ENCODE peak calls at places on chromosomes 11 and 22, in ten cellular contexts. G, Y, E, W, R, A, P, N, O and S are unnamed samples. For H3K4me1 and H3K36me3, the result is how much of the 10 kb centered on the place peaks cover.

GRCh38 chr11:70661763-70662501 is 263.6 kb downstream of the CTTN start:
- DNase-seq in G (peak), Y (no peak), E (peak), W (peak), R (no peak), A (no peak), P (no peak), N (no peak), O (no peak), S (no peak)

GRCh38 chr22:48372395-48372794 is 1455.3 kb downstream of the BRD1 start:
- DNase-seq in G (no peak), Y (peak), E (no peak), W (no peak), R (no peak), A (no peak), P (no peak), N (no peak), O (no peak), S (no peak)

GRCh38 chr11:43516316-43516820 is 157.6 kb downstream of the TTC17 start:
- DNase-seq in G (no peak), Y (no peak), E (peak), W (peak), R (no peak), A (no peak), P (no peak), N (no peak), O (no peak), S (no peak)

GRCh38 chr11:108819957-108820356 is 155.1 kb downstream of the DDX10 start:
- DNase-seq in G (no peak), Y (no peak), E (no peak), W (no peak), R (no peak), A (no peak), P (no peak), N (no peak), O (no peak), S (no peak)

GRCh38 chr11:34358258-34358665 is 452 bp upstream of the ABTB2 start:
- DNase-seq in G (peak), Y (peak), E (peak), W (peak), R (no peak), A (peak), P (peak), N (peak), O (peak), S (peak)

GRCh38 chr11:125312391-125312790 is 147.8 kb downstream of the PKNOX2 start:
- DNase-seq in G (no peak), Y (no peak), E (no peak), W (no peak), R (no peak), A (no peak), P (no peak), N (no peak), O (no peak), S (peak)

GRCh38 chr11:9577032-9577431 is 3.6 kb downstream of the WEE1 start:
- DNase-seq in G (peak), Y (no peak), E (no peak), W (no peak), R (no peak), A (no peak), P (no peak), N (no peak), O (no peak), S (no peak)

GRCh38 chr22:31948002-31948401 is 3.7 kb downstream of the YWHAH start:
- DNase-seq in G (no peak), Y (no peak), E (no peak), W (no peak), R (no peak), A (no peak), P (no peak), N (no peak), O (no peak), S (no peak)

GRCh38 chr22:26979294-26979693 is 321.9 kb downstream of the MIAT start:
- DNase-seq in G (no peak), Y (no peak), E (peak), W (no peak), R (no peak), A (no peak), P (no peak), N (no peak), O (no peak), S (no peak)

GRCh38 chr11:67397536-67397935 is 4.1 kb downstream of the PPP1CA start:
- DNase-seq in G (no peak), Y (peak), E (no peak), W (no peak), R (no peak), A (no peak), P (no peak), N (no peak), O (no peak), S (no peak)
- H3K4me1 ChIP-seq in G (under half), Y (under half), E (under half), W (under half), R (under half), A (under half), P (half or more), N (under half), O (under half), S (under half)

GRCh38 chr22:20514658-20515406 is 7.4 kb downstream of the MED15 start:
- DNase-seq in G (peak), Y (no peak), E (no peak), W (no peak), R (no peak), A (no peak), P (no peak), N (peak), O (no peak), S (no peak)
- H3K36me3 ChIP-seq in G (under half), Y (under half), E (under half), W (under half), R (under half), A (under half), P (under half), N (under half), O (under half), S (under half)

GRCh38 chr11:128483211-128483788 is 104.1 kb downstream of the ETS1 start:
- DNase-seq in G (no peak), Y (peak), E (no peak), W (no peak), R (no peak), A (no peak), P (no peak), N (no peak), O (no peak), S (no peak)

GRCh38 chr11:128481135-128481534 is 106.2 kb downstream of the ETS1 start:
- DNase-seq in G (peak), Y (no peak), E (no peak), W (no peak), R (no peak), A (no peak), P (no peak), N (no peak), O (no peak), S (no peak)

GRCh38 chr11:128484172-128484571 is 103.2 kb downstream of the ETS1 start:
- DNase-seq in G (no peak), Y (no peak), E (no peak), W (no peak), R (no peak), A (no peak), P (no peak), N (peak), O (no peak), S (no peak)

GRCh38 chr11:128482092-128482491 is 105.3 kb downstream of the ETS1 start:
- DNase-seq in G (no peak), Y (no peak), E (no peak), W (no peak), R (no peak), A (no peak), P (no peak), N (no peak), O (no peak), S (no peak)

DNA sequence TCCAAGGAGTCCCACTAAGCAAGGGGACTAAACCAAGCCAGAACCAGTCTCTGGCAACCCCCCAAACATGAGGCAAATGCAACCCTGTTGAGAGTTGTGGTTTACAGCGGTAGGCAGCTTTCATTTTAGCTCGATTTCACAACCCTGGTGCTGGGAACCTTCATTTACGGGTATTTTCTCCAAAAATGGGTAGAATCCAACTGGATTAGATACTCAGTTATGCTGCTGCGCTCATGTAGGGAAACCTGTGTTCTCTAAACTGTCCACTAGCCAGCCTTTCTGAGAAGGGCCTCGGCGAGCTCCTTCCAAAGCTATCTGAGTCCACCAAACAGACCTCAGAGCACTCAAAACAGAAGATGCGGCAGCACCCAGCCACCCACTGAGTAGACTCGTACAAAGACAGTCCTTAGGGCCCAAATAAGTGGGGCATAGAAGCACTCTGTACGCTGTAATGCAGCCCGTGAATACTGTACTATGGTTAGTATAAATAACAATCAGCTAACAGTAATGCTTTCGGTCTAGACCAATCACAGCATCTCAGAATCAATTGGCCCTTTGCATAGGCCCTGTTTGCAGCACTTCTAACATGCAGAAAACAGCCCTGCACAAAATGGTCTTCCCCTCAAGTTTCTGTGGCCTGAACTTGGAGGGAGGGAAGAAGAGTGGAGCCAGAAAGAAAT is 104.7 kb downstream of the ETS1 start:
- DNase-seq in G (peak), Y (no peak), E (no peak), W (no peak), R (no peak), A (peak), P (no peak), N (no peak), O (no peak), S (no peak)
- H3K4me1 ChIP-seq in G (under half), Y (under half), E (under half), W (under half), R (under half), A (under half), P (half or more), N (under half), O (under half), S (under half)

GRCh38 chr22:25898707-25899365 is 156.8 kb downstream of the MYO18B start:
- DNase-seq in G (no peak), Y (no peak), E (peak), W (peak), R (no peak), A (no peak), P (no peak), N (no peak), O (peak), S (no peak)

GRCh38 chr22:25899566-25899965 is 157.6 kb downstream of the MYO18B start:
- DNase-seq in G (no peak), Y (no peak), E (no peak), W (no peak), R (no peak), A (no peak), P (no peak), N (no peak), O (no peak), S (no peak)

GRCh38 chr22:25900880-25901279 is 158.9 kb downstream of the MYO18B start:
- DNase-seq in G (no peak), Y (no peak), E (no peak), W (no peak), R (no peak), A (no peak), P (no peak), N (no peak), O (no peak), S (no peak)

GRCh38 chr22:25902402-25902801 is 160.4 kb downstream of the MYO18B start:
- DNase-seq in G (no peak), Y (no peak), E (no peak), W (no peak), R (no peak), A (no peak), P (no peak), N (no peak), O (no peak), S (no peak)

GRCh38 chr22:25900390-25900789 is 158.4 kb downstream of the MYO18B start:
- DNase-seq in G (no peak), Y (no peak), E (no peak), W (no peak), R (no peak), A (no peak), P (no peak), N (no peak), O (no peak), S (no peak)
- H3K36me3 ChIP-seq in G (under half), Y (under half), E (half or more), W (under half), R (under half), A (under half), P (under half), N (under half), O (under half), S (half or more)

DNA sequence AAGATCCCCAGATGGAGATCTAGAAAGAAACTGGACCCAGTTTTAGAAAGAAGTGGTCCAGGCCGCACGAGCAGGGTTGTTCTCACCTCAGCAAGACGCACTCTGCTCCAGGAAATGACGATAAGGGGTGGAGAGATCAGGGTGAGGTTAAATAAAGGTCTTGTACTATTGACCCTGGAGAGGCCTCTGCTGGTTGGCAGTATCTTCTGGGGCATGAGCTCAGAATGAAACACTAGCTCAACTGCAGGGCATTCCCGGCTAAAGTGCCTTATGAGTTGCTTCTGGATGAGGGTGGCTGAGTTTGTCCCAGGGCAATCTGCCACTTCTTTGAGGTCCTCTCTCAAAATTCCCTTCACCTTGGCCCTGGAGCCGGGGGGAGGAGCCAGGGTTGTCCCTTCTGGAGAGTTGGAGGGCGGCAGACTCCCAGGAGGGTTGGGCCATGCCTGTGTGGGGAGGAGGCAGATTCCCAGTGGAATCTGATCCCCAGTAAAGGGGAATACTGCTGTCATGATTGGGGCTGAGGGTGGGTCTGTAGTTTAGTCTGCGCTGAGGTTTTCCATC is 10.9 kb downstream of the USP2 start:
- DNase-seq in G (no peak), Y (peak), E (peak), W (no peak), R (no peak), A (no peak), P (no peak), N (no peak), O (no peak), S (no peak)
- H3K4me1 ChIP-seq in G (under half), Y (half or more), E (half or more), W (under half), R (under half), A (under half), P (half or more), N (under half), O (under half), S (under half)

GRCh38 chr22:29272624-29273023 is 4.6 kb downstream of the EWSR1 start:
- DNase-seq in G (no peak), Y (no peak), E (no peak), W (no peak), R (no peak), A (no peak), P (no peak), N (no peak), O (no peak), S (no peak)
- H3K36me3 ChIP-seq in G (under half), Y (under half), E (under half), W (under half), R (half or more), A (under half), P (under half), N (half or more), O (half or more), S (under half)

GRCh38 chr22:38114484-38115398 is 4.3 kb upstream of the BAIAP2L2 start:
- DNase-seq in G (peak), Y (peak), E (peak), W (peak), R (no peak), A (peak), P (peak), N (peak), O (peak), S (peak)

GRCh38 chr22:38110008-38110862 is at the start of gene BAIAP2L2:
- DNase-seq in G (no peak), Y (peak), E (no peak), W (no peak), R (no peak), A (no peak), P (no peak), N (peak), O (no peak), S (no peak)

GRCh38 chr22:38110863-38111852 is 674 bp upstream of the BAIAP2L2 start:
- DNase-seq in G (no peak), Y (peak), E (no peak), W (no peak), R (no peak), A (no peak), P (no peak), N (no peak), O (no peak), S (no peak)

GRCh38 chr22:38111941-38112355 is 1.5 kb upstream of the BAIAP2L2 start:
- DNase-seq in G (no peak), Y (peak), E (no peak), W (no peak), R (no peak), A (no peak), P (no peak), N (no peak), O (no peak), S (no peak)

GRCh38 chr22:38112361-38112760 is 1.9 kb upstream of the BAIAP2L2 start:
- DNase-seq in G (no peak), Y (peak), E (no peak), W (no peak), R (no peak), A (no peak), P (no peak), N (no peak), O (no peak), S (no peak)
- H3K4me1 ChIP-seq in G (under half), Y (under half), E (under half), W (under half), R (under half), A (under half), P (under half), N (under half), O (under half), S (under half)

DNA sequence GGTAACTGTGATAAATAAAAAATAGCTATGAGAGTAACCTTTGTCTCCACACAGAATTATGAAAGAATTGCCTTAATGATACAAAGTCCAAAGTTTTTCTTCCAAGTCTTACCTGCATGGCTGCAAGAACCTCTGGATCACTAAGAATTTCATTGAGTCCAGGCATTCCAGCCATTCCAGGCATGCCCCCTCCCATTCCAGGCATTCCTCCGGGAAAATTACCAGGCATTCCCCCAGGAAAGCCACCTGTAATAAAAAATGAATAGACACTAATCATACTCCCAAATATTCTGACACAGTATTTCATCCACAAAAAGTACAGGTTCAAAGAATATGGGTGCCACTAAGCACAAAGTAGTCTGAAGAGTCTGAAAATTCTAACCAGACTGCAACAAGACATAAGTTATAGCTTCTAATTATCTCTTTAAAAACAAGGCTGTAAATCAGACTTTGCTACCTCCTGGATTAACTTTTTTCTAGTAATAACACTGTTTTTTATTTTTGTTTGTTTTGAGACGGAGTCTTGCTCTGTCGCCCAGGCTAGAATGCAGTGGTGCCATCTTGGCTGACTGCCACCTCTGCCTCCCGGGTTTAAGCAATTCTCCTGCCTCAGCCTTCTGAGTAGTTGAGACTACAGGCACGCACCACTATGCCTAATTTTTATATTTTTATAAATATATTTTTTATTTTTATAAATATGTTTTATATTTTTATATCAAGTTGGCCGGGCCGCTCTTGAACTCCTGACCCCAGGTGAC is 8.0 kb upstream of the SLC25A17 start:
- DNase-seq in G (no peak), Y (no peak), E (no peak), W (no peak), R (no peak), A (no peak), P (no peak), N (no peak), O (no peak), S (no peak)
- H3K36me3 ChIP-seq in G (under half), Y (under half), E (half or more), W (under half), R (under half), A (under half), P (half or more), N (under half), O (under half), S (under half)